ENCODE peak calls at places on chromosomes 1 and 21, in seven cellular contexts. M, E, D, L, O, Y and Q are unnamed samples.

GRCh38 chr1:41442697-41443251 is 41.7 kb downstream of the EDN2 start:
- DNase-seq in M (no peak), E (no peak), D (no peak), L (no peak), O (no peak), Y (peak), Q (no peak)

GRCh38 chr1:101943237-101943636 is 53.5 kb downstream of the OLFM3 start:
- DNase-seq in M (no peak), E (no peak), D (no peak), L (no peak), O (no peak), Y (no peak), Q (no peak)

GRCh38 chr1:202733251-202733650 is 23.0 kb upstream of the SYT2 start:
- DNase-seq in M (no peak), E (no peak), D (no peak), L (no peak), O (no peak), Y (no peak), Q (no peak)

GRCh38 chr1:69475021-69475420 is 92.7 kb upstream of the LRRC7 start:
- DNase-seq in M (no peak), E (no peak), D (no peak), L (no peak), O (no peak), Y (peak), Q (no peak)

GRCh38 chr1:153616885-153617428 is 832 bp upstream of the S100A14 start:
- DNase-seq in M (peak), E (no peak), D (no peak), L (no peak), O (no peak), Y (peak), Q (peak)

GRCh38 chr1:162537216-162537615 is 24.3 kb upstream of the UAP1 start:
- DNase-seq in M (no peak), E (no peak), D (no peak), L (no peak), O (no peak), Y (no peak), Q (no peak)

GRCh38 chr1:37989381-37989930 is 366 bp downstream of the SF3A3 start:
- DNase-seq in M (peak), E (no peak), D (no peak), L (no peak), O (peak), Y (peak), Q (no peak)

GRCh38 chr1:68141801-68142440 is 90.4 kb downstream of the WLS start:
- DNase-seq in M (no peak), E (no peak), D (no peak), L (no peak), O (no peak), Y (no peak), Q (no peak)

GRCh38 chr1:243234978-243235657 is 20.0 kb downstream of the CEP170 start:
- DNase-seq in M (no peak), E (no peak), D (no peak), L (no peak), O (no peak), Y (no peak), Q (no peak)

GRCh38 chr1:76577818-76578185 is 289.5 kb upstream of the ST6GALNAC5 start:
- DNase-seq in M (no peak), E (no peak), D (no peak), L (no peak), O (no peak), Y (no peak), Q (no peak)

GRCh38 chr21:42666023-42666747 is 12.8 kb downstream of the PDE9A start:
- DNase-seq in M (no peak), E (peak), D (no peak), L (no peak), O (no peak), Y (no peak), Q (no peak)

GRCh38 chr1:107525146-107525545 is 384.3 kb downstream of the NTNG1 start:
- DNase-seq in M (no peak), E (no peak), D (no peak), L (no peak), O (no peak), Y (peak), Q (no peak)

GRCh38 chr21:45596704-45597318 is 46.7 kb upstream of the PCBP3 start:
- DNase-seq in M (peak), E (peak), D (peak), L (no peak), O (peak), Y (peak), Q (peak)

GRCh38 chr1:204157942-204158341 is 6.1 kb upstream of the ETNK2 start:
- DNase-seq in M (peak), E (no peak), D (no peak), L (no peak), O (no peak), Y (no peak), Q (no peak)

GRCh38 chr1:37741130-37741529 is 23.8 kb downstream of the EPHA10 start:
- DNase-seq in M (no peak), E (no peak), D (peak), L (no peak), O (no peak), Y (peak), Q (no peak)

GRCh38 chr1:202130275-202130646 is 7.5 kb downstream of the GPR37L1 start:
- DNase-seq in M (no peak), E (no peak), D (no peak), L (no peak), O (no peak), Y (no peak), Q (no peak)

GRCh38 chr1:43285269-43285986 is at the start of gene C1orf210:
- DNase-seq in M (peak), E (no peak), D (no peak), L (no peak), O (no peak), Y (peak), Q (no peak)

GRCh38 chr1:47853059-47853458 is 144.1 kb downstream of the TRABD2B start:
- DNase-seq in M (no peak), E (no peak), D (peak), L (no peak), O (no peak), Y (no peak), Q (no peak)

GRCh38 chr1:51750729-51751128 is 127.8 kb downstream of the NRDC start:
- DNase-seq in M (no peak), E (no peak), D (no peak), L (no peak), O (no peak), Y (peak), Q (no peak)

GRCh38 chr1:88252745-88253144 is 431.3 kb upstream of the PKN2 start:
- DNase-seq in M (no peak), E (no peak), D (no peak), L (no peak), O (no peak), Y (no peak), Q (no peak)

GRCh38 chr1:111406325-111406768 is 21.2 kb downstream of the OVGP1 start:
- DNase-seq in M (no peak), E (no peak), D (no peak), L (no peak), O (peak), Y (peak), Q (peak)

GRCh38 chr1:12333036-12333785 is 103.4 kb downstream of the VPS13D start:
- DNase-seq in M (no peak), E (no peak), D (no peak), L (peak), O (no peak), Y (no peak), Q (no peak)

GRCh38 chr1:20153000-20153418 is 13.9 kb downstream of the PLA2G2F start:
- DNase-seq in M (peak), E (no peak), D (peak), L (no peak), O (no peak), Y (no peak), Q (no peak)

GRCh38 chr1:155640367-155640766 is 30.3 kb downstream of the MSTO1 start:
- DNase-seq in M (no peak), E (no peak), D (no peak), L (no peak), O (no peak), Y (no peak), Q (no peak)

GRCh38 chr1:24551910-24552571 is 3.8 kb upstream of the NCMAP start:
- DNase-seq in M (no peak), E (no peak), D (no peak), L (peak), O (no peak), Y (no peak), Q (no peak)

GRCh38 chr1:98991127-98992003 is 13.3 kb downstream of the PLPPR5 start:
- DNase-seq in M (no peak), E (no peak), D (no peak), L (peak), O (no peak), Y (peak), Q (no peak)

GRCh38 chr1:202162049-202162417 is 1.6 kb upstream of the PTPN7 start:
- DNase-seq in M (no peak), E (no peak), D (no peak), L (no peak), O (peak), Y (no peak), Q (peak)

GRCh38 chr1:43951021-43951985 is 4.6 kb downstream of the IPO13 start:
- DNase-seq in M (no peak), E (no peak), D (no peak), L (no peak), O (no peak), Y (no peak), Q (no peak)

GRCh38 chr1:200890818-200891773 is 3.6 kb upstream of the INAVA start:
- DNase-seq in M (no peak), E (peak), D (no peak), L (no peak), O (peak), Y (peak), Q (no peak)

GRCh38 chr1:248622491-248623106 is 12.3 kb downstream of the OR2T11 start:
- DNase-seq in M (no peak), E (peak), D (no peak), L (no peak), O (peak), Y (peak), Q (peak)

GRCh38 chr1:61941794-61942193 is 199.5 kb downstream of the PATJ start:
- DNase-seq in M (no peak), E (no peak), D (no peak), L (no peak), O (no peak), Y (no peak), Q (no peak)

GRCh38 chr1:184861755-184862336 is 107.2 kb upstream of the EDEM3 start:
- DNase-seq in M (no peak), E (no peak), D (no peak), L (no peak), O (no peak), Y (no peak), Q (no peak)

GRCh38 chr1:26498894-26499293 is 26.7 kb downstream of the HMGN2 start:
- DNase-seq in M (no peak), E (no peak), D (no peak), L (no peak), O (no peak), Y (no peak), Q (no peak)

GRCh38 chr1:65948609-65949229 is 156.0 kb downstream of the PDE4B start:
- DNase-seq in M (no peak), E (no peak), D (no peak), L (no peak), O (no peak), Y (no peak), Q (no peak)
- TF ChIP-seq CTCF in M (no peak), E (no peak), D (no peak), L (no peak), O (no peak), Y (peak), Q (no peak)

DNA sequence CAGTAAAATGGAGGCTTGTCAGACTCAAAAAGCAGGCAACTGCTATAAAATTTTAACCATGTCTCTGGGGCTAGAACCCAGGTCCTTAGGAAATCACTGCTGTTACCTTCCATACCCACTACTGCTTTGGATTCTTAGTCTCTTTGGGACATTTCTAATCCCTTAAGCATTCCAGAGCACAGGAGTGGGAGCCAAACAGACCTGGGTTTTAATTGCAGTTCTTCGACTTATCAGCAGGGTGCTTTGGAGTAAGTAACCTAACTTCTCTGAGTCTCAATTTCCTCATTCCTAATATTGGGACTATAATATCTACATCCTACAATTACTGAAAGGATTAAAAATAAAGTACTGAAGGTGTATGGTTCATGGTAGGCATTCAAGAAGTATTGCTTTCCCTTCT is 161.0 kb upstream of the BEND5 start:
- DNase-seq in M (no peak), E (no peak), D (no peak), L (no peak), O (no peak), Y (no peak), Q (no peak)
- TF ChIP-seq CTCF in M (no peak), E (no peak), D (no peak), L (no peak), O (no peak), Y (no peak), Q (no peak)

GRCh38 chr21:39388811-39389155 is 39.9 kb upstream of the HMGN1 start:
- DNase-seq in M (no peak), E (no peak), D (no peak), L (no peak), O (no peak), Y (no peak), Q (no peak)
- TF ChIP-seq CTCF in M (no peak), E (no peak), D (no peak), L (no peak), O (no peak), Y (no peak), Q (no peak)

GRCh38 chr1:244414543-244414942 is 37.2 kb downstream of the ADSS2 start:
- DNase-seq in M (no peak), E (no peak), D (no peak), L (peak), O (no peak), Y (peak), Q (no peak)
- TF ChIP-seq CTCF in M (no peak), E (no peak), D (no peak), L (peak), O (no peak), Y (peak), Q (no peak)

DNA sequence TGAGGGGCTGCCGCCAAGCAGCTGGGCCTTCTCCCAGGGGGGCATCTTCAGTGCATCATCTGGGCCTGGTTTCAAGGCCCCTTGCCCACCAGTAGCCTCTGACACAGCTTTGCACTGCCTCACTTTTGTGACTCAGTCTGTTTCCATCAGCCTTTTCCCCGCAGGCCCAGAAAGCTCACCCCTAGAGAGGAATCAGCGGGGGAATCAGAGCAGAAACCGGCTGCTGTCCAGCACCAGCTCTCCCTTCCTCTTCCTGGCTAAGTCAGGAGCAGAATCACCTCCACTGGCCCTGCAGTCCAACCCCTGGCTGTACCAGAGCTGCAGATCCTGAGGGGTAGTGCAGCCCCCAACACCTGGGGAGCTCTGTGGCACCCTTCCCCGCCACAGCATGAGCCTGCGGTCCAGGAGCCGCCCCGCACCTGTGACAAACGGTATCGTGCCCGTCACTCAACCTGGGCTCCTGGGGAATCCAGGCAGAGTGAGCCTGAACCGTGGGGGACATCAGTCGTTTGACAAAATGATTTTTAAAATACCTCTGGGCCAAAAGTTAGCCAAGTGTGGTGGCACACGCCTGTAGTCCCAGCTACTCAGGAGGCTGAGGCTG is 83.3 kb upstream of the TMEM51 start:
- DNase-seq in M (no peak), E (no peak), D (no peak), L (no peak), O (no peak), Y (no peak), Q (no peak)
- TF ChIP-seq CTCF in M (no peak), E (no peak), D (no peak), L (no peak), O (no peak), Y (no peak), Q (no peak)

GRCh38 chr1:56409112-56409691 is 170.2 kb downstream of the PLPP3 start:
- DNase-seq in M (peak), E (no peak), D (no peak), L (no peak), O (peak), Y (peak), Q (peak)
- TF ChIP-seq CTCF in M (peak), E (peak), D (no peak), L (peak), O (peak), Y (peak), Q (peak)

GRCh38 chr1:150922519-150922975 is 3.6 kb upstream of the SETDB1 start:
- DNase-seq in M (no peak), E (peak), D (peak), L (peak), O (peak), Y (peak), Q (peak)

GRCh38 chr1:150927629-150928028 is 1.5 kb downstream of the SETDB1 start:
- DNase-seq in M (no peak), E (no peak), D (no peak), L (no peak), O (no peak), Y (no peak), Q (no peak)

GRCh38 chr1:150928286-150928685 is 2.1 kb downstream of the SETDB1 start:
- DNase-seq in M (no peak), E (no peak), D (no peak), L (no peak), O (no peak), Y (no peak), Q (no peak)

GRCh38 chr1:150925080-150925479 is 1.1 kb upstream of the SETDB1 start:
- DNase-seq in M (peak), E (no peak), D (no peak), L (no peak), O (no peak), Y (no peak), Q (no peak)

GRCh38 chr1:150926094-150926741 is at the start of gene SETDB1:
- DNase-seq in M (peak), E (peak), D (peak), L (peak), O (peak), Y (peak), Q (peak)
- TF ChIP-seq CTCF in M (peak), E (no peak), D (no peak), L (no peak), O (no peak), Y (peak), Q (peak)

GRCh38 chr1:224212618-224213037 is 29.6 kb downstream of the DEGS1 start:
- DNase-seq in M (peak), E (no peak), D (no peak), L (no peak), O (no peak), Y (no peak), Q (no peak)
- TF ChIP-seq CTCF in M (no peak), E (no peak), D (no peak), L (no peak), O (no peak), Y (no peak), Q (no peak)

DNA sequence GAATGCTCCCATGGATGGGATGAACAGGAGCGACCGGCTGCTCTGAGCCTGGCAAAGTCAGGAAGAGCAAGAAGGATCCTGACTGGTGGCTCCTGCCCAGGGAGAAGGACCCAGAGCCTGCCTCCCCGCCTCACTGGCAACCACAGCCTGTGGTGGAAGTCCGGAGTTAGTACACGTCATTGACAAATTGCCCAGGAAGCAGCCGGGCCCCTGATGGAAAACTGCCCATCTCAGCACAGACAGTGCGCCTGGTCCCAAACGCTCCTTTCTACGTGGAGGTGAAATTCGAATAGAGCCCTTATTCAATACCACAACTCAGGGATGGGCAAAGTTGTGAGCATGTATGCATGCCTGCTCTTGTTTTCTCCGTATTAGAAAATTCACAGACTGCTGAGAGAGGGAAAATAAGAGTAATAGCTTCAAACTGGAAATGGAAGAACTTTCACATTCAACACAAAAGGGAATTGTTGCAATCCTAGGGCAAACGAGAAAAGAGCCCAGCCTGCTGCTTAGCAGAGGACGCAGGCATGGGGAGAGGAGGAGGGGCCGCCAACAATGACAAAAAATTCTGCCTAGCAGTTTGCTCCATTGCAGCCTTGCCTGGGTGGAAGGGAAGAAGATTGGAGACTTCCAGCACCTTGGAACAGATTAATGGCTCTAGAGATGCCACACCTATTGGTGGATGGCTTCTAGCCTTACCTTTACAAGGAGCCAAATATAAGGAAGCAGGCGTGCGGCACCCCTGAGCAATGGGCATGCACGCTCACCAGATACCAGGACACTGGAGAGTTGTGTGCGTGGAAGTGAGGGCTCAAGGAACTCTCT is 396.9 kb upstream of the VAMP3 start:
- DNase-seq in M (no peak), E (no peak), D (peak), L (no peak), O (no peak), Y (peak), Q (no peak)
- TF ChIP-seq CTCF in M (no peak), E (no peak), D (no peak), L (no peak), O (no peak), Y (no peak), Q (no peak)

GRCh38 chr1:115466433-115466832 is 128.4 kb upstream of the NGF start:
- DNase-seq in M (no peak), E (no peak), D (no peak), L (no peak), O (no peak), Y (no peak), Q (no peak)
- TF ChIP-seq CTCF in M (no peak), E (no peak), D (no peak), L (peak), O (no peak), Y (no peak), Q (no peak)